ENCODE peak calls at places on chromosome 16, in eight cellular contexts. N is RCC 7860, L is ACHN, E is astrocyte of the spinal cord, K is upper lobe of right lung, V is ascending aorta, P is thoracic aorta, U is coronary artery. R is an unnamed sample.

GRCh38 chr16:89564476-89565255 is 4.2 kb downstream of the RPL13 start:
- DNase-seq in N (no peak), L (no peak), E (no peak), K (no peak), V (no peak), P (no peak), U (peak), R (no peak)

GRCh38 chr16:89446136-89446974 is 44.0 kb downstream of the ANKRD11 start:
- DNase-seq in N (no peak), L (no peak), E (no peak), K (peak), V (no peak), P (no peak), U (no peak), R (no peak)

GRCh38 chr16:228917-229730 is at the start of gene LUC7L:
- DNase-seq in N (peak), L (peak), E (peak), K (peak), V (peak), P (peak), U (peak), R (peak)

GRCh38 chr16:56478228-56479049 is 27.1 kb downstream of the OGFOD1 start:
- DNase-seq in N (no peak), L (no peak), E (peak), K (no peak), V (no peak), P (no peak), U (no peak), R (no peak)

GRCh38 chr16:51276335-51276734 is 125.3 kb upstream of the SALL1 start:
- DNase-seq in N (peak), L (peak), E (no peak), K (no peak), V (no peak), P (no peak), U (no peak), R (no peak)

GRCh38 chr16:51410125-51410524 is 259.1 kb upstream of the SALL1 start:
- DNase-seq in N (no peak), L (no peak), E (no peak), K (no peak), V (no peak), P (no peak), U (no peak), R (no peak)

GRCh38 chr16:17306745-17307144 is 164.0 kb downstream of the XYLT1 start:
- DNase-seq in N (no peak), L (no peak), E (no peak), K (no peak), V (no peak), P (no peak), U (no peak), R (no peak)

GRCh38 chr16:4404967-4405696 is 11.3 kb downstream of the CORO7 start:
- DNase-seq in N (no peak), L (no peak), E (no peak), K (no peak), V (peak), P (no peak), U (no peak), R (no peak)

R was measured in mesenteric fat pad.